ENCODE peak calls at places on chromosome 13, in nine cellular contexts. M is heart left ventricle, K is astrocyte, O is cardiac muscle cell, R is fibroblast of mammary gland, N is HFF-Myc, A is fibroblast of lung, I is AG04449, L is bronchial epithelial cell. F is an unnamed sample.

GRCh38 chr13:63690672-63691071 is 2275.0 kb upstream of the PCDH20 start:
- DNase-seq in M (no peak), K (no peak), O (no peak), R (no peak), N (no peak), A (no peak), I (no peak), L (no peak), F (no peak)

GRCh38 chr13:33284016-33284415 is 1.5 kb downstream of the STARD13 start:
- DNase-seq in M (no peak), K (peak; percentile 45), O (no peak), R (peak; percentile 64), N (no peak), A (peak; percentile 62), I (no peak), L (no peak), F (peak; percentile 44)

GRCh38 chr13:41267106-41267505 is 3.7 kb upstream of the MTRF1 start:
- DNase-seq in M (no peak), K (peak; percentile 71), O (no peak), R (no peak), N (no peak), A (peak; percentile 76), I (no peak), L (no peak), F (peak; percentile 25)

GRCh38 chr13:100234006-100234405 is 145.1 kb downstream of the PCCA start:
- DNase-seq in M (no peak), K (no peak), O (no peak), R (no peak), N (no peak), A (no peak), I (no peak), L (no peak), F (no peak)

GRCh38 chr13:23549724-23550123 is 20.5 kb upstream of the TNFRSF19 start:
- DNase-seq in M (no peak), K (no peak), O (peak; percentile 32), R (no peak), N (no peak), A (no peak), I (no peak), L (no peak), F (no peak)

GRCh38 chr13:95784891-95785290 is 108.0 kb downstream of the DNAJC3 start:
- DNase-seq in M (no peak), K (peak; percentile 62), O (no peak), R (peak; percentile 82), N (no peak), A (peak; percentile 69), I (no peak), L (peak; percentile 60), F (peak; percentile 18)

GRCh38 chr13:43054803-43055802 is 31.7 kb downstream of the DNAJC15 start:
- DNase-seq in M (peak; percentile 34), K (peak; percentile 84), O (peak; percentile 70), R (peak; percentile 73), N (peak; percentile 20), A (peak; percentile 87), I (peak; percentile 46), L (peak; percentile 56), F (peak; percentile 67)

GRCh38 chr13:100837611-100838010 is 163.0 kb upstream of the TMTC4 start:
- DNase-seq in M (no peak), K (no peak), O (no peak), R (no peak), N (no peak), A (no peak), I (no peak), L (no peak), F (no peak)

GRCh38 chr13:98541701-98542203 is 35.2 kb downstream of the STK24 start:
- DNase-seq in M (no peak), K (no peak), O (no peak), R (peak; percentile 56), N (no peak), A (no peak), I (no peak), L (no peak), F (no peak)

GRCh38 chr13:98544105-98544710 is 32.7 kb downstream of the STK24 start:
- DNase-seq in M (no peak), K (no peak), O (no peak), R (no peak), N (no peak), A (no peak), I (no peak), L (no peak), F (no peak)

GRCh38 chr13:98541211-98541610 is 35.7 kb downstream of the STK24 start:
- DNase-seq in M (no peak), K (no peak), O (no peak), R (peak; percentile 53), N (no peak), A (no peak), I (no peak), L (no peak), F (peak; percentile 61)

GRCh38 chr13:98542568-98543379 is 34.1 kb downstream of the STK24 start:
- DNase-seq in M (no peak), K (no peak), O (no peak), R (no peak), N (no peak), A (no peak), I (no peak), L (no peak), F (no peak)

DNA sequence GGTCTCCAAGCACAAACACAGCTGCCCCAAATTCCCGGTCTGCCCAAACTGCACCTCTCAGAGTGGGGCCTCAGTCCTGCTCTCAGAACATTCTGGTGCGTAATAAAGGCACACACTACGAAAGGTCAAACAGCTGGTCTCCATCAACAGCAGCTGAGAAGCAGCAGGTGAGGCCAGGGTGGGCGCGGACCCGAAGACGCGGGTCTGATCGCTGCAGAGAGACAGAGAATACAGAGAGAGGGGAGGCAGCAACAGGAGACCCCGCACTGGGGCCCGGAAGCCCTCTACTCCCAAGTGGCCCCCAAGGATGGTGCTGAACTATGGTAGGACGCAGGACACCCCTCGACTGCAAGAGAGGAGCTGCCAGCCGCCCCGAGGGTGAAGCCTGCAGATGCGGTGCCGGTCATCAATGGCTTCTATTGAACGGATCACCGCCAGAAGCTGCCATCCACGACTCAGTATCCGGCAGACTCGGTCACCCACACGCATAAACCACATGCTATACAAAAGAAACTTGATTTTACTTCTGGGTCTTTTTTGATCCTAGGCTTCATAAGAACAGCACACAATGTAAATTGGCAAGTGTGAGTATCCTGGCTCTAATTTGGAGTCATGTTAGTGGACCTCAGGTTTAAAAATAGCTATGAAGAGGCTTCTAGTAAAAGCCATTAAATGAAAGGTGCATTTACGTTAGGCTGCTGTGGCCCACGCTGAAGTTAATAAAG is 33.4 kb downstream of the STK24 start:
- DNase-seq in M (no peak), K (no peak), O (no peak), R (no peak), N (no peak), A (no peak), I (no peak), L (no peak), F (no peak)
- H3K4me3 ChIP-seq in M (no peak overlapping the region), K (no peak overlapping the region), O (no peak overlapping the region), R (no peak overlapping the region), N (no peak overlapping the region), A (no peak overlapping the region), I (no peak overlapping the region), L (no peak overlapping the region), F (no peak overlapping the region)

GRCh38 chr13:101941095-101941777 is 460.6 kb downstream of the FGF14 start:
- DNase-seq in M (no peak), K (no peak), O (peak; percentile 2), R (peak; percentile 33), N (no peak), A (peak; percentile 2), I (no peak), L (peak; percentile 4), F (peak; percentile 14)

GRCh38 chr13:101945435-101945834 is 456.4 kb downstream of the FGF14 start:
- DNase-seq in M (no peak), K (no peak), O (no peak), R (no peak), N (no peak), A (no peak), I (no peak), L (no peak), F (no peak)

GRCh38 chr13:101942038-101942437 is 459.8 kb downstream of the FGF14 start:
- DNase-seq in M (peak; percentile 25), K (peak; percentile 4), O (peak; percentile 66), R (peak; percentile 63), N (no peak), A (peak; percentile 20), I (no peak), L (peak; percentile 54), F (peak; percentile 5)

GRCh38 chr13:101939370-101939769 is 462.5 kb downstream of the FGF14 start:
- DNase-seq in M (no peak), K (no peak), O (no peak), R (no peak), N (no peak), A (no peak), I (no peak), L (no peak), F (no peak)

DNA sequence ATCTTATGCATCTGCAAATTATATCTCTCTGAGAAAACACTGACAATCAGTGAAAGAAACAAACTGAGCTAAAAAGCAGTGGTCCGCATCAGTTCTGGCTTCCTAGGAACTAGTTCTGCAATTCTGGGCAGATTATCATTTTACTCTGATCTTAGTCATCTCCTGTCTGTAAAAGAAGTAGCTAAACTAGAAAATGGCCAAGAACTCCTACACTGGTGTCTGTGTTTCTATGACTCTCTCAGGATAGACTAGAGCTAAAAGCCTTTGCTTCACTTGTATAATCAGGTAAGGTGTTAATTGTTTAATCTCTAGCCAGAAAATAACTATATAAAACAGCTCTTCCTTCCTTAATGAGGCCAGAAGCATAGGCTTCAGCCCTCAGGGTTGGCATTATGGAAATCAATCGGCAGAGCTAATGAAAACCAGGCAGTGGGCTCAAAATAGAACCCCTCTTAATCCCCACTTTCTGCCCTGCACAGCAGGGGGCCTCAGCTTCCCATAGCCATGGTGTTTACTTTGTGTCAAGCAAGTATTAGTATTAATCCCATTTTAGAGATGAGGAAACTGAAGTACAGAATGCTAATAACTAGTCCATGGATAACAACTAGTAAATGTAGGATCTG is 459.2 kb downstream of the FGF14 start:
- DNase-seq in M (no peak), K (no peak), O (no peak), R (peak; percentile 13), N (no peak), A (no peak), I (no peak), L (no peak), F (no peak)
- TF ChIP-seq CTCF in M (peak; percentile 40), K (no peak), O (no peak), R (peak; percentile 24), N (no peak), A (no peak), I (no peak), L (no peak), F (no peak)

GRCh38 chr13:102599451-102600012 is 2.7 kb downstream of the TPP2 start:
- DNase-seq in M (no peak), K (no peak), O (no peak), R (no peak), N (no peak), A (no peak), I (no peak), L (no peak), F (no peak)
- H3K4me3 ChIP-seq in M (no peak overlapping the region), K (no peak overlapping the region), O (no peak overlapping the region), R (no peak overlapping the region), N (peak overlapping the region; percentile 85), A (no peak overlapping the region), I (peak overlapping the region; percentile 2), L (no peak overlapping the region), F (no peak overlapping the region)

GRCh38 chr13:110472904-110473563 is 88.5 kb downstream of the RAB20 start:
- DNase-seq in M (no peak), K (no peak), O (no peak), R (no peak), N (no peak), A (no peak), I (no peak), L (no peak), F (no peak)

GRCh38 chr13:110474713-110475112 is 86.8 kb downstream of the RAB20 start:
- DNase-seq in M (no peak), K (no peak), O (no peak), R (no peak), N (no peak), A (no peak), I (no peak), L (no peak), F (no peak)

GRCh38 chr13:110476220-110476617 is 85.3 kb downstream of the RAB20 start:
- DNase-seq in M (no peak), K (no peak), O (no peak), R (no peak), N (no peak), A (no peak), I (no peak), L (no peak), F (no peak)

GRCh38 chr13:110475550-110476219 is 85.8 kb downstream of the RAB20 start:
- DNase-seq in M (no peak), K (no peak), O (no peak), R (no peak), N (no peak), A (no peak), I (no peak), L (no peak), F (no peak)

GRCh38 chr13:110475117-110475516 is 86.4 kb downstream of the RAB20 start:
- DNase-seq in M (no peak), K (no peak), O (no peak), R (no peak), N (no peak), A (no peak), I (no peak), L (no peak), F (no peak)
- TF ChIP-seq CTCF in M (no peak), K (no peak), O (no peak), R (no peak), N (no peak), A (no peak), I (no peak), L (no peak), F (no peak)

F was measured in AG10803.